ENCODE peak calls at places on chromosomes 3 and 15, in seven cellular contexts. W is stimulated activated CD8-positive, alpha-beta memory T cell treated with anti-CD3 and anti-CD28 coated beads, Interleukin-2, amount 100 ng/mL, for 1 hour; C is NCI-H2171; A is RPMI8226; R is glutamatergic neuron; J is stimulated activated naive CD8-positive, alpha-beta T cell treated with anti-CD3 and anti-CD28 coated beads, Interleukin-15, amount 100 ng/mL, for 72 hours; N is neural crest cell. F is an unnamed sample.

GRCh38 chr3:126911162-126912026 is 71.5 kb upstream of the PLXNA1 start:
- DNase-seq in W (peak), C (no peak), A (peak), R (no peak), J (peak), N (no peak), F (peak)

GRCh38 chr3:36373084-36373483 is 7.2 kb upstream of the STAC start:
- DNase-seq in W (no peak), C (no peak), A (no peak), R (no peak), J (no peak), N (no peak), F (no peak)

GRCh38 chr15:57472861-57473260 is 96.6 kb downstream of the CGNL1 start:
- DNase-seq in W (no peak), C (no peak), A (no peak), R (no peak), J (no peak), N (no peak), F (no peak)

GRCh38 chr15:70463453-70463834 is 299.9 kb downstream of the UACA start:
- DNase-seq in W (no peak), C (no peak), A (no peak), R (no peak), J (no peak), N (no peak), F (no peak)

GRCh38 chr15:80991446-80991845 is 1.8 kb upstream of the MESD start:
- DNase-seq in W (no peak), C (peak), A (peak), R (no peak), J (no peak), N (no peak), F (peak)

GRCh38 chr15:65954289-65954741 is 85.0 kb downstream of the RAB11A start:
- DNase-seq in W (no peak), C (no peak), A (peak), R (no peak), J (no peak), N (peak), F (no peak)

GRCh38 chr3:143751643-143752178 is 96.6 kb downstream of the SLC9A9 start:
- DNase-seq in W (no peak), C (no peak), A (no peak), R (no peak), J (peak), N (no peak), F (no peak)

GRCh38 chr3:176919836-176920760 is 277.2 kb downstream of the TBL1XR1 start:
- DNase-seq in W (no peak), C (no peak), A (no peak), R (peak), J (no peak), N (no peak), F (peak)

GRCh38 chr3:34868935-34869334 is 770.4 kb upstream of the ARPP21 start:
- DNase-seq in W (no peak), C (no peak), A (no peak), R (no peak), J (no peak), N (no peak), F (no peak)

GRCh38 chr3:58034738-58035511 is 26.7 kb downstream of the FLNB start:
- DNase-seq in W (no peak), C (no peak), A (no peak), R (no peak), J (peak), N (no peak), F (no peak)

GRCh38 chr3:176275113-176275512 is 922.2 kb downstream of the TBL1XR1 start:
- DNase-seq in W (no peak), C (no peak), A (no peak), R (no peak), J (no peak), N (no peak), F (no peak)

GRCh38 chr15:51751687-51752683 is 588 bp downstream of the TMOD2 start:
- DNase-seq in W (no peak), C (peak), A (peak), R (peak), J (peak), N (peak), F (peak)

GRCh38 chr3:146390967-146391366 is 78.4 kb downstream of the PLSCR2 start:
- DNase-seq in W (no peak), C (no peak), A (no peak), R (no peak), J (no peak), N (no peak), F (no peak)

GRCh38 chr3:178623666-178624255 is 87.5 kb downstream of the KCNMB2 start:
- DNase-seq in W (no peak), C (peak), A (no peak), R (no peak), J (no peak), N (no peak), F (no peak)

GRCh38 chr3:52351762-52352055 is 35.6 kb downstream of the DNAH1 start:
- DNase-seq in W (no peak), C (no peak), A (no peak), R (no peak), J (no peak), N (no peak), F (no peak)

GRCh38 chr15:40850576-40851112 is 6.8 kb downstream of the SPINT1 start:
- DNase-seq in W (no peak), C (no peak), A (no peak), R (no peak), J (no peak), N (no peak), F (no peak)

GRCh38 chr15:39403674-39404117 is 177.2 kb upstream of the THBS1 start:
- DNase-seq in W (no peak), C (peak), A (no peak), R (no peak), J (no peak), N (no peak), F (no peak)

GRCh38 chr15:75822685-75823278 is 20.5 kb upstream of the UBE2Q2 start:
- DNase-seq in W (no peak), C (no peak), A (no peak), R (no peak), J (no peak), N (no peak), F (no peak)

GRCh38 chr3:195123196-195123805 is 147.7 kb downstream of the XXYLT1 start:
- DNase-seq in W (no peak), C (peak), A (no peak), R (peak), J (no peak), N (peak), F (no peak)

GRCh38 chr15:89967892-89968291 is 33.2 kb upstream of the ZNF710 start:
- DNase-seq in W (no peak), C (no peak), A (no peak), R (no peak), J (no peak), N (no peak), F (no peak)

GRCh38 chr3:134427400-134428111 is 53.3 kb upstream of the AMOTL2 start:
- DNase-seq in W (no peak), C (no peak), A (no peak), R (no peak), J (no peak), N (no peak), F (peak)

GRCh38 chr3:122754867-122755835 is 38.5 kb downstream of the HSPBAP1 start:
- DNase-seq in W (no peak), C (no peak), A (peak), R (no peak), J (peak), N (no peak), F (no peak)

GRCh38 chr3:50583897-50584296 is 14.6 kb downstream of the HEMK1 start:
- DNase-seq in W (no peak), C (no peak), A (no peak), R (no peak), J (no peak), N (no peak), F (peak)

GRCh38 chr3:35224571-35225280 is 414.6 kb upstream of the ARPP21 start:
- DNase-seq in W (no peak), C (no peak), A (no peak), R (no peak), J (no peak), N (no peak), F (no peak)

GRCh38 chr3:55817177-55817576 is 330.1 kb upstream of the WNT5A start:
- DNase-seq in W (no peak), C (no peak), A (no peak), R (no peak), J (no peak), N (no peak), F (no peak)

GRCh38 chr3:147404800-147405551 is 1.4 kb downstream of the ZIC4 start:
- DNase-seq in W (no peak), C (no peak), A (no peak), R (no peak), J (no peak), N (peak), F (no peak)

GRCh38 chr3:22971497-22971896 is 231.6 kb upstream of the UBE2E2 start:
- DNase-seq in W (no peak), C (no peak), A (no peak), R (no peak), J (no peak), N (no peak), F (no peak)

GRCh38 chr15:64166104-64166890 is 3.5 kb upstream of the PPIB start:
- DNase-seq in W (no peak), C (no peak), A (no peak), R (no peak), J (no peak), N (no peak), F (no peak)

F was measured in left cardiac atrium.